ENCODE peak calls at places on chromosomes 5 and 9, in five cellular contexts. A is stimulated activated CD4-positive, alpha-beta T cell treated with anti-CD3 and anti-CD28 coated beads, Interleukin-2, amount 100 ng/mL, for 48 hours; F is T-helper 2 cell; Q is cardiac fibroblast; V is Kasumi-1. M is an unnamed sample.
A peak's percentile ranks its signal among the peaks of the same experiment; 100 is the strongest.

GRCh38 chr9:121399126-121399882 is 29.3 kb upstream of the STOM start:
- DNase-seq in A (no peak), Q (peak; percentile 46), F (no peak), V (no peak), M (no peak)

GRCh38 chr9:108704156-108704852 is 151.5 kb downstream of the ACTL7B start:
- DNase-seq in A (no peak), Q (peak; percentile 1), F (no peak), V (no peak), M (no peak)

GRCh38 chr9:16153221-16153620 is 600.4 kb downstream of the CCDC171 start:
- DNase-seq in A (no peak), V (no peak), Q (no peak), F (no peak), M (no peak)

GRCh38 chr5:141155540-141156374 is 5.9 kb downstream of the PCDHB6 start:
- DNase-seq in A (no peak), F (no peak), Q (no peak), V (no peak), M (no peak)

GRCh38 chr5:15929616-15930303 is 249.8 kb downstream of the MARCHF11 start:
- DNase-seq in V (no peak), A (no peak), F (no peak), Q (peak; percentile 53), M (no peak)

GRCh38 chr5:145874765-145875164 is 2.0 kb upstream of the GRXCR2 start:
- DNase-seq in F (no peak), V (no peak), A (no peak), Q (no peak), M (no peak)

GRCh38 chr5:55915783-55916182 is 64.6 kb downstream of the IL31RA start:
- DNase-seq in A (no peak), F (no peak), Q (no peak), V (no peak), M (no peak)

GRCh38 chr9:129331772-129332512 is 153.9 kb upstream of the IER5L start:
- DNase-seq in Q (no peak), V (no peak), A (no peak), F (no peak), M (no peak)

GRCh38 chr9:36126016-36126786 is 10.3 kb upstream of the GLIPR2 start:
- DNase-seq in Q (no peak), A (no peak), F (no peak), V (peak; percentile 29), M (no peak)

GRCh38 chr5:100706796-100707195 is 171.6 kb downstream of the FAM174A start:
- DNase-seq in V (peak; percentile 79), F (no peak), Q (peak; percentile 80), A (no peak), M (no peak)

GRCh38 chr5:93585054-93585751 is 2.2 kb downstream of the NR2F1 start:
- DNase-seq in F (no peak), A (no peak), Q (no peak), V (no peak), M (no peak)

GRCh38 chr5:113182658-113183344 is 206.2 kb downstream of the DCP2 start:
- DNase-seq in A (no peak), V (no peak), F (no peak), Q (no peak), M (no peak)

GRCh38 chr9:118962426-118962825 is 406.8 kb downstream of the BRINP1 start:
- DNase-seq in Q (no peak), F (no peak), A (no peak), V (no peak), M (no peak)

GRCh38 chr9:88106492-88106891 is 31.8 kb downstream of the SPATA31C2 start:
- DNase-seq in V (peak; percentile 21), F (no peak), A (peak; percentile 4), Q (peak; percentile 37), M (no peak)